ENCODE peak calls at places on chromosomes 7 and 10, in four cellular contexts. One of them, this sample, is unnamed.

GRCh38 chr10:60883187-60883586 is 60.8 kb downstream of the RHOBTB1 start:
- DNase-seq in breast epithelium: no peak
- DNase-seq in foreskin fibroblast: peak
- DNase-seq in WERI-Rb-1: peak
- DNase-seq in this sample: no peak

GRCh38 chr7:124130-124949 is 68.0 kb upstream of the FAM20C start:
- DNase-seq in foreskin fibroblast: no peak
- DNase-seq in WERI-Rb-1: no peak
- DNase-seq in breast epithelium: no peak
- DNase-seq in this sample: no peak

GRCh38 chr7:136389933-136390332 is 412.8 kb upstream of the MTPN start:
- DNase-seq in breast epithelium: no peak
- DNase-seq in WERI-Rb-1: no peak
- DNase-seq in foreskin fibroblast: no peak
- DNase-seq in this sample: no peak

GRCh38 chr7:12685550-12685949 is 1.9 kb upstream of the ARL4A start:
- DNase-seq in breast epithelium: no peak
- DNase-seq in WERI-Rb-1: peak
- DNase-seq in foreskin fibroblast: peak
- DNase-seq in this sample: no peak

GRCh38 chr7:137130751-137131158 is 212.8 kb downstream of the PTN start:
- DNase-seq in breast epithelium: no peak
- DNase-seq in WERI-Rb-1: no peak
- DNase-seq in foreskin fibroblast: peak
- DNase-seq in this sample: no peak

GRCh38 chr10:87976101-87976743 is 112.8 kb downstream of the PTEN start:
- DNase-seq in breast epithelium: no peak
- DNase-seq in WERI-Rb-1: no peak
- DNase-seq in foreskin fibroblast: peak
- DNase-seq in this sample: no peak

GRCh38 chr7:13912740-13913320 is 76.6 kb downstream of the ETV1 start:
- DNase-seq in foreskin fibroblast: no peak
- DNase-seq in WERI-Rb-1: no peak
- DNase-seq in breast epithelium: no peak
- DNase-seq in this sample: no peak

GRCh38 chr10:112972606-112973005 is 22.6 kb downstream of the TCF7L2 start:
- DNase-seq in WERI-Rb-1: no peak
- DNase-seq in foreskin fibroblast: no peak
- DNase-seq in breast epithelium: no peak
- DNase-seq in this sample: no peak

GRCh38 chr7:134693256-134693655 is 46.6 kb downstream of the BPGM start:
- DNase-seq in WERI-Rb-1: no peak
- DNase-seq in breast epithelium: no peak
- DNase-seq in foreskin fibroblast: peak
- DNase-seq in this sample: no peak

GRCh38 chr7:24035653-24036414 is 248.2 kb upstream of the NPY start:
- DNase-seq in WERI-Rb-1: no peak
- DNase-seq in breast epithelium: no peak
- DNase-seq in foreskin fibroblast: no peak
- DNase-seq in this sample: no peak

GRCh38 chr10:69663548-69663947 is 33.5 kb downstream of the FAM241B start:
- DNase-seq in WERI-Rb-1: peak
- DNase-seq in breast epithelium: no peak
- DNase-seq in foreskin fibroblast: no peak
- DNase-seq in this sample: no peak

GRCh38 chr10:74056081-74056818 is 58.3 kb downstream of the VCL start:
- DNase-seq in WERI-Rb-1: no peak
- DNase-seq in breast epithelium: no peak
- DNase-seq in foreskin fibroblast: peak
- DNase-seq in this sample: no peak

GRCh38 chr7:138924551-138925225 is 56.5 kb downstream of the KIAA1549 start:
- DNase-seq in foreskin fibroblast: no peak
- DNase-seq in WERI-Rb-1: no peak
- DNase-seq in breast epithelium: no peak
- DNase-seq in this sample: no peak

GRCh38 chr10:75612904-75613684 is 181.7 kb downstream of the LRMDA start:
- DNase-seq in WERI-Rb-1: no peak
- DNase-seq in breast epithelium: no peak
- DNase-seq in foreskin fibroblast: no peak
- DNase-seq in this sample: no peak

GRCh38 chr7:36627836-36628235 is 96.5 kb downstream of the AOAH start:
- DNase-seq in breast epithelium: no peak
- DNase-seq in foreskin fibroblast: no peak
- DNase-seq in WERI-Rb-1: no peak
- DNase-seq in this sample: no peak

GRCh38 chr7:13898957-13899670 is 90.4 kb downstream of the ETV1 start:
- DNase-seq in WERI-Rb-1: no peak
- DNase-seq in foreskin fibroblast: no peak
- DNase-seq in breast epithelium: no peak
- DNase-seq in this sample: no peak

GRCh38 chr10:50554995-50555568 is 68.7 kb downstream of the SGMS1 start:
- DNase-seq in breast epithelium: no peak
- DNase-seq in foreskin fibroblast: peak
- DNase-seq in WERI-Rb-1: no peak
- DNase-seq in this sample: no peak

GRCh38 chr10:106520698-106521097 is 643.8 kb downstream of the SORCS1 start:
- DNase-seq in breast epithelium: no peak
- DNase-seq in foreskin fibroblast: no peak
- DNase-seq in WERI-Rb-1: no peak
- DNase-seq in this sample: no peak

GRCh38 chr10:19745672-19746071 is 70.6 kb upstream of the PLXDC2 start:
- DNase-seq in WERI-Rb-1: no peak
- DNase-seq in foreskin fibroblast: no peak
- DNase-seq in breast epithelium: no peak
- DNase-seq in this sample: no peak

GRCh38 chr10:90862908-90863514 is 5.2 kb upstream of the HTR7 start:
- DNase-seq in breast epithelium: no peak
- DNase-seq in foreskin fibroblast: peak
- DNase-seq in WERI-Rb-1: no peak
- DNase-seq in this sample: no peak

GRCh38 chr7:132933076-132933466 is 148.8 kb downstream of the CHCHD3 start:
- DNase-seq in foreskin fibroblast: peak
- DNase-seq in breast epithelium: no peak
- DNase-seq in WERI-Rb-1: no peak
- DNase-seq in this sample: no peak

GRCh38 chr10:113108180-113108835 is 158.3 kb downstream of the TCF7L2 start:
- DNase-seq in foreskin fibroblast: peak
- DNase-seq in breast epithelium: no peak
- DNase-seq in WERI-Rb-1: peak
- DNase-seq in this sample: no peak

GRCh38 chr7:104945599-104945956 is 68.4 kb upstream of the KMT2E start:
- DNase-seq in foreskin fibroblast: no peak
- DNase-seq in WERI-Rb-1: no peak
- DNase-seq in breast epithelium: no peak
- DNase-seq in this sample: no peak

GRCh38 chr10:11858093-11858492 is 34.9 kb downstream of the PROSER2 start:
- DNase-seq in breast epithelium: no peak
- DNase-seq in WERI-Rb-1: no peak
- DNase-seq in foreskin fibroblast: no peak
- DNase-seq in this sample: no peak

GRCh38 chr10:91974960-91975359 is 51.4 kb downstream of the BTAF1 start:
- DNase-seq in foreskin fibroblast: peak
- DNase-seq in breast epithelium: no peak
- DNase-seq in WERI-Rb-1: no peak
- DNase-seq in this sample: no peak

GRCh38 chr10:60778978-60779668 is 845 bp downstream of the CDK1 start:
- DNase-seq in foreskin fibroblast: no peak
- DNase-seq in breast epithelium: no peak
- DNase-seq in WERI-Rb-1: no peak
- DNase-seq in this sample: no peak

GRCh38 chr10:97274828-97275227 is 17.6 kb downstream of the ARHGAP19 start:
- DNase-seq in WERI-Rb-1: no peak
- DNase-seq in breast epithelium: no peak
- DNase-seq in foreskin fibroblast: no peak
- DNase-seq in this sample: no peak

GRCh38 chr10:97277551-97277950 is 14.9 kb downstream of the ARHGAP19 start:
- DNase-seq in foreskin fibroblast: no peak
- DNase-seq in breast epithelium: no peak
- DNase-seq in WERI-Rb-1: no peak
- DNase-seq in this sample: no peak

GRCh38 chr10:97280783-97281182 is 11.7 kb downstream of the ARHGAP19 start:
- DNase-seq in foreskin fibroblast: no peak
- DNase-seq in WERI-Rb-1: no peak
- DNase-seq in breast epithelium: no peak
- DNase-seq in this sample: no peak

GRCh38 chr10:97279121-97279815 is 13.2 kb downstream of the ARHGAP19 start:
- DNase-seq in WERI-Rb-1: no peak
- DNase-seq in foreskin fibroblast: peak
- DNase-seq in breast epithelium: no peak
- DNase-seq in this sample: peak

DNA sequence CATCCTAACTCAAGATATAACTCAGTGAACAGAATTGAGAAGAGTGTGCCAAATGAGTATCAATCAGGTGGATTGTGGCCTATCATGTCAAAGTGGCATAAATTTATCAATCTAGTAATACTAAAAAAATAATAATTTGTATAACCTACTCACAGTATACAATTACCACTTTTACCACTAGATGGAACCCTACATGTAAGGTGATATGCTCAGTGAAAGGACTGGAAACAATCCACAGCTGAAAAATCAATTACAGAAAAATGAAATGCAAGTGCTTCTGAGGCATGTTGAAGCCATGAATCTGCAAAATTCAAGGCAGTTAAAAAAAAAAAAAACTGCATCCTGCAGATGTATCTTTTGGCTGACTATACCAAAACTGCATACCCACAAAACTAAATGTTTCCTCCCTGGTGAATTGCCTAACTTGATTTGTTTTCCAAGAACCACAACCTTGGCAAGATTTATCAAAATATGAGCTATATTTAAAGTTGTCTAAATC is 13.9 kb downstream of the ARHGAP19 start:
- DNase-seq in foreskin fibroblast: peak
- DNase-seq in breast epithelium: no peak
- DNase-seq in WERI-Rb-1: no peak
- DNase-seq in this sample: no peak
- TF ChIP-seq CTCF in foreskin fibroblast: peak
- TF ChIP-seq CTCF in breast epithelium: peak
- TF ChIP-seq CTCF in WERI-Rb-1: peak
- TF ChIP-seq CTCF in this sample: no peak

DNA sequence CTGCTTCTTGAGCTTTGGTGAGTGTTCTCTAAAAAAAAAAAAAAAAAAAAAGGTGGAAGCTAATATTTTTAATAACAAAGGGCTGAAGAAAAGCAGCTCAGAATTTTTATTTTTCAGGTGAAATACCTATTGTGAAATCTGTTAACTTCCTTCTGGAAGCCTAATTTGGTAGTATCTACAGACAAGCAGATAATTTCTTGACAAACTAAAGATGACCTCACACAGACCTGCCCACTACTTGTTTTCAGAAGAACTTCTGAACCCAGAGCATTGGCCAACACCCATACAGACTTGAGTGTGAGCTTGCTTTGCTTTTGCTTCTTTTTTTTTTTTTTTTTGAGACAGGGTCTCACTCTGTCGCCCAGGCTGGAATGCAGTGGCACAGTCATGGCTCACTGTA is 31.2 kb downstream of the LRRC4 start:
- DNase-seq in WERI-Rb-1: no peak
- DNase-seq in foreskin fibroblast: no peak
- DNase-seq in breast epithelium: no peak
- DNase-seq in this sample: no peak
- TF ChIP-seq CTCF in WERI-Rb-1: no peak
- TF ChIP-seq CTCF in foreskin fibroblast: no peak
- TF ChIP-seq CTCF in breast epithelium: no peak
- TF ChIP-seq CTCF in this sample: no peak

GRCh38 chr7:131052285-131052942 is 275.3 kb upstream of the MKLN1 start:
- DNase-seq in breast epithelium: no peak
- DNase-seq in foreskin fibroblast: no peak
- DNase-seq in WERI-Rb-1: no peak
- DNase-seq in this sample: no peak

GRCh38 chr7:131057015-131057518 is 270.6 kb upstream of the MKLN1 start:
- DNase-seq in WERI-Rb-1: no peak
- DNase-seq in breast epithelium: no peak
- DNase-seq in foreskin fibroblast: peak
- DNase-seq in this sample: no peak

GRCh38 chr7:131057524-131058065 is 270.1 kb upstream of the MKLN1 start:
- DNase-seq in foreskin fibroblast: no peak
- DNase-seq in WERI-Rb-1: no peak
- DNase-seq in breast epithelium: no peak
- DNase-seq in this sample: no peak

GRCh38 chr7:131051304-131051703 is 276.4 kb upstream of the MKLN1 start:
- DNase-seq in foreskin fibroblast: no peak
- DNase-seq in breast epithelium: no peak
- DNase-seq in WERI-Rb-1: no peak
- DNase-seq in this sample: no peak

GRCh38 chr7:131056007-131056406 is 271.7 kb upstream of the MKLN1 start:
- DNase-seq in WERI-Rb-1: no peak
- DNase-seq in foreskin fibroblast: no peak
- DNase-seq in breast epithelium: no peak
- DNase-seq in this sample: no peak
- TF ChIP-seq CTCF in WERI-Rb-1: no peak
- TF ChIP-seq CTCF in foreskin fibroblast: no peak
- TF ChIP-seq CTCF in breast epithelium: no peak
- TF ChIP-seq CTCF in this sample: no peak

GRCh38 chr10:44853148-44853734 is 57.9 kb upstream of the TMEM72 start:
- DNase-seq in breast epithelium: no peak
- DNase-seq in foreskin fibroblast: peak
- DNase-seq in WERI-Rb-1: no peak
- DNase-seq in this sample: no peak
- TF ChIP-seq CTCF in breast epithelium: no peak
- TF ChIP-seq CTCF in foreskin fibroblast: peak
- TF ChIP-seq CTCF in WERI-Rb-1: peak
- TF ChIP-seq CTCF in this sample: no peak

GRCh38 chr10:27783660-27784059 is 38.0 kb upstream of the MKX start:
- DNase-seq in foreskin fibroblast: peak
- DNase-seq in WERI-Rb-1: peak
- DNase-seq in breast epithelium: no peak
- DNase-seq in this sample: no peak
- TF ChIP-seq CTCF in foreskin fibroblast: peak
- TF ChIP-seq CTCF in WERI-Rb-1: peak
- TF ChIP-seq CTCF in breast epithelium: no peak
- TF ChIP-seq CTCF in this sample: no peak

GRCh38 chr7:102185796-102186195 is 100.9 kb upstream of the SH2B2 start:
- DNase-seq in foreskin fibroblast: no peak
- DNase-seq in breast epithelium: no peak
- DNase-seq in WERI-Rb-1: no peak
- DNase-seq in this sample: no peak
- TF ChIP-seq CTCF in foreskin fibroblast: no peak
- TF ChIP-seq CTCF in breast epithelium: no peak
- TF ChIP-seq CTCF in WERI-Rb-1: no peak
- TF ChIP-seq CTCF in this sample: no peak